ENCODE peak calls at places on chromosomes 5 and 9, in nine cellular contexts. B is kidney epithelial cell, H is T-helper 9 cell, I is psoas muscle, K is NB4, W is AG09319, G is NCI-H1694 treated with DMSO at 0.1 percent for 48 hours, X is IMR-90, A is GM20000. Y is an unnamed sample.

GRCh38 chr5:157618366-157618765 is 33.9 kb downstream of the SOX30 start:
- DNase-seq in G (no peak), B (no peak), H (no peak), I (no peak), A (no peak), X (no peak), K (no peak), W (no peak), Y (no peak)

GRCh38 chr5:31531543-31531887 is 378 bp downstream of the DROSHA start:
- DNase-seq in B (no peak), W (no peak), I (peak), G (peak), A (peak), X (no peak), H (peak), K (peak), Y (peak)

GRCh38 chr5:123429993-123430392 is 6.8 kb upstream of the CEP120 start:
- DNase-seq in G (no peak), H (no peak), W (peak), I (no peak), B (peak), K (peak), A (no peak), X (peak), Y (no peak)

GRCh38 chr5:80141147-80141671 is 106.1 kb downstream of the THBS4 start:
- DNase-seq in H (no peak), K (peak), A (no peak), B (no peak), W (peak), G (no peak), I (peak), X (peak), Y (peak)

GRCh38 chr5:119343766-119344165 is 12.1 kb upstream of the TNFAIP8 start:
- DNase-seq in B (no peak), H (no peak), I (no peak), W (no peak), X (peak), G (no peak), A (no peak), K (peak), Y (no peak)

GRCh38 chr5:139116256-139116655 is 81.9 kb downstream of the SIL1 start:
- DNase-seq in H (no peak), X (no peak), W (no peak), I (no peak), K (no peak), A (no peak), G (peak), B (no peak), Y (no peak)

GRCh38 chr9:2634158-2634557 is 12.6 kb downstream of the VLDLR start:
- DNase-seq in B (no peak), K (no peak), H (no peak), G (no peak), W (no peak), I (no peak), X (no peak), A (no peak), Y (no peak)

GRCh38 chr5:58181578-58182286 is 278.2 kb downstream of the PLK2 start:
- DNase-seq in W (no peak), G (no peak), A (no peak), H (no peak), K (no peak), I (no peak), X (no peak), B (no peak), Y (no peak)

GRCh38 chr5:107698286-107698685 is 27.5 kb upstream of the EFNA5 start:
- DNase-seq in G (no peak), A (no peak), B (no peak), I (no peak), K (no peak), H (no peak), X (peak), W (no peak), Y (no peak)

GRCh38 chr9:131274674-131275331 is 1.5 kb downstream of the FAM78A start:
- DNase-seq in B (no peak), K (peak), H (no peak), I (peak), A (peak), X (no peak), G (no peak), W (no peak), Y (peak)

GRCh38 chr9:126615251-126615790 is 1.6 kb downstream of the LMX1B start:
- DNase-seq in G (no peak), X (peak), W (no peak), I (no peak), K (no peak), H (no peak), B (no peak), A (peak), Y (no peak)

GRCh38 chr5:116756531-116756930 is 181.9 kb upstream of the SEMA6A start:
- DNase-seq in X (no peak), G (no peak), K (peak), A (no peak), W (no peak), I (no peak), B (no peak), H (no peak), Y (no peak)

GRCh38 chr5:33332804-33333203 is 108.0 kb upstream of the TARS1 start:
- DNase-seq in A (no peak), I (no peak), K (no peak), B (no peak), G (no peak), X (no peak), H (no peak), W (no peak), Y (no peak)

GRCh38 chr5:141326088-141326854 is 4.0 kb upstream of the PCDHGA1 start:
- DNase-seq in W (peak), B (no peak), I (peak), G (no peak), X (peak), H (peak), K (peak), A (peak), Y (peak)

GRCh38 chr9:116070256-116070914 is 83.2 kb upstream of the PAPPA start:
- DNase-seq in W (no peak), A (no peak), I (no peak), X (peak), K (no peak), H (no peak), B (no peak), G (no peak), Y (no peak)

GRCh38 chr9:90442738-90443137 is 199.9 kb downstream of the DIRAS2 start:
- DNase-seq in H (no peak), A (no peak), I (no peak), B (no peak), K (no peak), X (no peak), G (no peak), W (no peak), Y (no peak)

GRCh38 chr5:124888622-124889521 is 142.4 kb upstream of the ZNF608 start:
- DNase-seq in I (no peak), K (no peak), G (no peak), H (no peak), A (no peak), W (no peak), X (no peak), B (no peak), Y (no peak)

GRCh38 chr9:29212590-29213373 is 1639.5 kb upstream of the C9orf72 start:
- DNase-seq in I (peak), B (no peak), W (no peak), H (no peak), K (no peak), X (no peak), G (peak), A (peak), Y (no peak)